ENCODE peak calls at places on chromosomes 5 and 9, in six cellular contexts. C is foreskin fibroblast, Y is glutamatergic neuron, B is NCI-H1092, Q is AG04450, E is left ventricle myocardium inferior. O is an unnamed sample.
A peak's percentile ranks its signal among the peaks of the same experiment; 100 is the strongest.

GRCh38 chr9:3177362-3177761 is 333.5 kb upstream of the PUM3 start:
- DNase-seq in Q (no peak), Y (no peak), E (no peak), B (no peak), C (no peak), O (no peak)

GRCh38 chr5:77893225-77893860 is 117.2 kb upstream of the TBCA start:
- DNase-seq in Y (no peak), Q (peak; percentile 90), C (peak; percentile 96), E (no peak), B (no peak), O (no peak)

GRCh38 chr9:112218908-112219307 is 43.8 kb upstream of the SUSD1 start:
- DNase-seq in B (no peak), Q (no peak), Y (no peak), E (no peak), C (no peak), O (no peak)

GRCh38 chr9:75064307-75065025 is 23.5 kb downstream of the NMRK1 start:
- DNase-seq in B (no peak), E (no peak), C (peak; percentile 58), Y (no peak), Q (no peak), O (peak; percentile 41)

GRCh38 chr5:5278201-5278814 is 138.2 kb downstream of the ADAMTS16 start:
- DNase-seq in Q (no peak), E (no peak), B (no peak), Y (no peak), C (no peak), O (no peak)

GRCh38 chr9:35385042-35385441 is 104.9 kb upstream of the RUSC2 start:
- DNase-seq in C (peak; percentile 63), E (no peak), Q (peak; percentile 37), Y (no peak), B (no peak), O (no peak)

GRCh38 chr5:153050496-153051179 is 439.8 kb upstream of the GRIA1 start:
- DNase-seq in Y (no peak), B (no peak), E (no peak), C (no peak), Q (no peak), O (no peak)

GRCh38 chr5:51082741-51083140 is 300.5 kb upstream of the ISL1 start:
- DNase-seq in C (no peak), E (no peak), Y (no peak), B (no peak), Q (no peak), O (no peak)

GRCh38 chr5:101018299-101018698 is 115.2 kb upstream of the ST8SIA4 start:
- DNase-seq in B (no peak), C (no peak), Q (no peak), E (no peak), Y (no peak), O (no peak)

GRCh38 chr5:164188733-164189148 is 683.3 kb downstream of the MAT2B start:
- DNase-seq in Q (no peak), Y (peak; percentile 19), C (no peak), B (no peak), E (no peak), O (no peak)

GRCh38 chr5:59069438-59070079 is 486.7 kb downstream of the RAB3C start:
- DNase-seq in B (no peak), C (peak; percentile 93), Y (no peak), E (no peak), Q (peak; percentile 83), O (no peak)

GRCh38 chr9:118209343-118209742 is 505.1 kb downstream of the TLR4 start:
- DNase-seq in E (no peak), Y (no peak), Q (no peak), B (no peak), C (no peak), O (no peak)

GRCh38 chr5:94276751-94277150 is 341.7 kb downstream of the KIAA0825 start:
- DNase-seq in C (peak; percentile 8), B (no peak), Y (no peak), E (no peak), Q (no peak), O (no peak)

GRCh38 chr5:63573402-63573801 is 388.8 kb downstream of the HTR1A start:
- DNase-seq in Y (no peak), E (no peak), B (no peak), C (no peak), Q (no peak), O (no peak)

GRCh38 chr5:171689853-171690417 is 95.7 kb upstream of the SMIM23 start:
- DNase-seq in B (no peak), Y (no peak), Q (no peak), E (no peak), C (no peak), O (no peak)

GRCh38 chr5:173753307-173754168 is 134.6 kb upstream of the CPEB4 start:
- DNase-seq in Y (peak; percentile 79), Q (peak; percentile 48), B (peak; percentile 75), C (peak; percentile 37), E (peak; percentile 66), O (no peak)

GRCh38 chr9:111759762-111760639 is 34.7 kb downstream of the SHOC1 start:
- DNase-seq in C (peak; percentile 76), Y (no peak), Q (peak; percentile 74), B (peak; percentile 49), E (no peak), O (peak; percentile 21)

GRCh38 chr9:115593587-115594091 is 475.7 kb upstream of the TNC start:
- DNase-seq in E (no peak), B (peak; percentile 14), Y (no peak), Q (no peak), C (peak; percentile 42), O (no peak)

GRCh38 chr5:106699198-106699597 is 971.5 kb downstream of the EFNA5 start:
- DNase-seq in Q (no peak), Y (peak; percentile 23), C (no peak), E (no peak), B (no peak), O (no peak)

GRCh38 chr5:40150896-40151295 is 528.8 kb upstream of the PTGER4 start:
- DNase-seq in B (no peak), Y (no peak), E (no peak), Q (no peak), C (no peak), O (no peak)

O was measured in uterus.